ENCODE peak calls at places on chromosome 7, in five cellular contexts. U is T-cell, R is NCI-H526 treated with DMSO at 0.1 percent for 48 hours, Z is hepatic stellate cell, K is GM20000. P is an unnamed sample.

GRCh38 chr7:1584700-1585099 is 14.9 kb upstream of the PSMG3 start:
- DNase-seq in U (no peak), R (no peak), Z (no peak), K (no peak), P (no peak)

GRCh38 chr7:35624299-35625186 is 70.4 kb downstream of the HERPUD2 start:
- DNase-seq in U (no peak), R (peak; percentile 55), Z (peak; percentile 38), K (peak; percentile 59), P (peak; percentile 13)

GRCh38 chr7:92766461-92767003 is 69.8 kb downstream of the CDK6 start:
- DNase-seq in U (no peak), R (peak; percentile 14), Z (no peak), K (no peak), P (no peak)

GRCh38 chr7:95404316-95404715 is 8.1 kb upstream of the PON3 start:
- DNase-seq in U (no peak), R (no peak), Z (no peak), K (no peak), P (no peak)

GRCh38 chr7:130149575-130150139 is 55.5 kb downstream of the TMEM209 start:
- DNase-seq in U (no peak), R (no peak), Z (no peak), K (peak; percentile 49), P (no peak)

GRCh38 chr7:55308186-55308929 is 56.8 kb upstream of the LANCL2 start:
- DNase-seq in U (no peak), R (no peak), Z (peak; percentile 84), K (no peak), P (no peak)

GRCh38 chr7:22565315-22565811 is 65.4 kb upstream of the STEAP1B start:
- DNase-seq in U (no peak), R (no peak), Z (no peak), K (peak; percentile 29), P (no peak)

GRCh38 chr7:148773344-148773743 is 74.6 kb downstream of the CUL1 start:
- DNase-seq in U (peak; percentile 28), R (no peak), Z (no peak), K (no peak), P (no peak)

GRCh38 chr7:132773527-132773956 is 197.3 kb upstream of the PLXNA4 start:
- DNase-seq in U (no peak), R (no peak), Z (no peak), K (no peak), P (no peak)

GRCh38 chr7:33998487-33998886 is 93.1 kb downstream of the BMPER start:
- DNase-seq in U (no peak), R (no peak), Z (no peak), K (no peak), P (no peak)

GRCh38 chr7:38040831-38041230 is 120.4 kb downstream of the EPDR1 start:
- DNase-seq in U (no peak), R (no peak), Z (no peak), K (no peak), P (no peak)

GRCh38 chr7:21352540-21353387 is 75.1 kb upstream of the SP4 start:
- DNase-seq in U (no peak), R (peak; percentile 42), Z (no peak), K (peak; percentile 68), P (no peak)

GRCh38 chr7:151806204-151806603 is 70.7 kb downstream of the PRKAG2 start:
- DNase-seq in U (no peak), R (no peak), Z (no peak), K (no peak), P (no peak)

GRCh38 chr7:452230-452751 is 67.4 kb downstream of the PDGFA start:
- DNase-seq in U (no peak), R (no peak), Z (peak; percentile 95), K (no peak), P (no peak)

GRCh38 chr7:64045301-64046040 is at the start of gene ZNF727:
- DNase-seq in U (no peak), R (peak; percentile 63), Z (no peak), K (no peak), P (no peak)

P was measured in T follicular helper cell.